ENCODE peak calls at places on chromosome 14, in eight cellular contexts. V, E, Q, M, U, T, L and D are unnamed samples.

GRCh38 chr14:51472881-51473280 is 178.8 kb upstream of the FRMD6 start:
- DNase-seq in V (no peak), E (no peak), Q (no peak), M (no peak), U (no peak), T (no peak), L (no peak), D (peak)

GRCh38 chr14:48575772-48576171 is 900.4 kb upstream of the MDGA2 start:
- DNase-seq in V (no peak), E (no peak), Q (no peak), M (no peak), U (no peak), T (no peak), L (no peak), D (no peak)

GRCh38 chr14:103607039-103607668 is 21.9 kb upstream of the KLC1 start:
- DNase-seq in V (peak), E (no peak), Q (peak), M (peak), U (peak), T (peak), L (peak), D (peak)

GRCh38 chr14:65359503-65359902 is 53.0 kb upstream of the FUT8 start:
- DNase-seq in V (no peak), E (no peak), Q (no peak), M (no peak), U (no peak), T (peak), L (no peak), D (peak)

GRCh38 chr14:87573581-87573980 is 419.4 kb downstream of the GALC start:
- DNase-seq in V (no peak), E (no peak), Q (no peak), M (no peak), U (no peak), T (no peak), L (no peak), D (no peak)

GRCh38 chr14:62143235-62143634 is 381.0 kb downstream of the SNAPC1 start:
- DNase-seq in V (peak), E (no peak), Q (no peak), M (no peak), U (no peak), T (peak), L (peak), D (peak)

GRCh38 chr14:99862111-99862510 is 68.9 kb downstream of the EML1 start:
- DNase-seq in V (no peak), E (no peak), Q (no peak), M (no peak), U (no peak), T (peak), L (peak), D (no peak)

GRCh38 chr14:53327716-53328115 is 174.6 kb upstream of the DDHD1 start:
- DNase-seq in V (no peak), E (no peak), Q (no peak), M (no peak), U (no peak), T (peak), L (peak), D (peak)

GRCh38 chr14:44053422-44053821 is 453.7 kb downstream of the FSCB start:
- DNase-seq in V (no peak), E (no peak), Q (no peak), M (no peak), U (no peak), T (no peak), L (no peak), D (no peak)

GRCh38 chr14:94307410-94307992 is 14.4 kb upstream of the SERPINA10 start:
- DNase-seq in V (no peak), E (no peak), Q (no peak), M (no peak), U (no peak), T (peak), L (no peak), D (no peak)

GRCh38 chr14:96894966-96895365 is 97.8 kb downstream of the VRK1 start:
- DNase-seq in V (no peak), E (no peak), Q (no peak), M (no peak), U (no peak), T (peak), L (peak), D (no peak)

GRCh38 chr14:40346275-40346674 is 914.0 kb upstream of the FBXO33 start:
- DNase-seq in V (no peak), E (no peak), Q (no peak), M (no peak), U (no peak), T (no peak), L (no peak), D (no peak)

GRCh38 chr14:24741871-24742270 is 107.9 kb upstream of the GZMB start:
- DNase-seq in V (no peak), E (no peak), Q (no peak), M (no peak), U (no peak), T (peak), L (peak), D (peak)

GRCh38 chr14:46048127-46048526 is 603.5 kb downstream of the RPL10L start:
- DNase-seq in V (no peak), E (peak), Q (no peak), M (no peak), U (no peak), T (peak), L (peak), D (peak)

GRCh38 chr14:60332869-60333268 is 83.8 kb downstream of the PPM1A start:
- DNase-seq in V (no peak), E (no peak), Q (no peak), M (no peak), U (no peak), T (no peak), L (no peak), D (no peak)

GRCh38 chr14:77014004-77014604 is 14.4 kb downstream of the IRF2BPL start:
- DNase-seq in V (peak), E (no peak), Q (no peak), M (peak), U (no peak), T (no peak), L (no peak), D (peak)

GRCh38 chr14:77641534-77642341 is 25.3 kb upstream of the SPTLC2 start:
- DNase-seq in V (peak), E (no peak), Q (peak), M (peak), U (peak), T (peak), L (peak), D (peak)

GRCh38 chr14:50285861-50286260 is 26.2 kb downstream of the L2HGDH start:
- DNase-seq in V (no peak), E (no peak), Q (no peak), M (no peak), U (peak), T (no peak), L (no peak), D (no peak)

GRCh38 chr14:71467419-71467818 is 464.8 kb upstream of the RGS6 start:
- DNase-seq in V (no peak), E (no peak), Q (no peak), M (no peak), U (no peak), T (peak), L (no peak), D (peak)

GRCh38 chr14:102930138-102930752 is 7.8 kb downstream of the AMN start:
- DNase-seq in V (peak), E (no peak), Q (no peak), M (no peak), U (no peak), T (no peak), L (no peak), D (no peak)

GRCh38 chr14:80996049-80996901 is 40.9 kb downstream of the TSHR start:
- DNase-seq in V (no peak), E (peak), Q (no peak), M (no peak), U (peak), T (peak), L (peak), D (peak)

GRCh38 chr14:65423986-65424385 is 11.5 kb downstream of the FUT8 start:
- DNase-seq in V (no peak), E (no peak), Q (no peak), M (no peak), U (no peak), T (no peak), L (no peak), D (no peak)

GRCh38 chr14:35438910-35439713 is 34.6 kb upstream of the NFKBIA start:
- DNase-seq in V (no peak), E (no peak), Q (no peak), M (no peak), U (no peak), T (peak), L (no peak), D (no peak)

GRCh38 chr14:90198541-90198940 is 57.8 kb upstream of the PSMC1 start:
- DNase-seq in V (no peak), E (no peak), Q (no peak), M (no peak), U (no peak), T (no peak), L (no peak), D (no peak)

GRCh38 chr14:90191154-90191553 is 65.2 kb upstream of the PSMC1 start:
- DNase-seq in V (peak), E (no peak), Q (no peak), M (no peak), U (no peak), T (no peak), L (no peak), D (no peak)

GRCh38 chr14:90191585-90191984 is 64.8 kb upstream of the PSMC1 start:
- DNase-seq in V (no peak), E (no peak), Q (no peak), M (no peak), U (no peak), T (no peak), L (no peak), D (no peak)

GRCh38 chr14:90194706-90195105 is 61.6 kb upstream of the PSMC1 start:
- DNase-seq in V (no peak), E (no peak), Q (no peak), M (no peak), U (no peak), T (no peak), L (no peak), D (no peak)

GRCh38 chr14:90193925-90194324 is 62.4 kb upstream of the PSMC1 start:
- DNase-seq in V (no peak), E (no peak), Q (no peak), M (no peak), U (no peak), T (no peak), L (no peak), D (no peak)
- TF ChIP-seq CTCF in V (no peak), E (peak), Q (peak), M (no peak), U (no peak), T (peak), L (peak), D (no peak)

GRCh38 chr14:58082491-58083098 is 69.4 kb downstream of the ARMH4 start:
- DNase-seq in V (peak), E (no peak), Q (no peak), M (no peak), U (no peak), T (peak), L (peak), D (peak)

GRCh38 chr14:58078068-58078467 is 73.9 kb downstream of the ARMH4 start:
- DNase-seq in V (no peak), E (no peak), Q (no peak), M (peak), U (no peak), T (peak), L (peak), D (peak)

GRCh38 chr14:58085877-58086276 is 66.1 kb downstream of the ARMH4 start:
- DNase-seq in V (no peak), E (no peak), Q (no peak), M (no peak), U (no peak), T (no peak), L (no peak), D (peak)

GRCh38 chr14:58078471-58078870 is 73.5 kb downstream of the ARMH4 start:
- DNase-seq in V (no peak), E (no peak), Q (no peak), M (no peak), U (no peak), T (peak), L (no peak), D (peak)

DNA sequence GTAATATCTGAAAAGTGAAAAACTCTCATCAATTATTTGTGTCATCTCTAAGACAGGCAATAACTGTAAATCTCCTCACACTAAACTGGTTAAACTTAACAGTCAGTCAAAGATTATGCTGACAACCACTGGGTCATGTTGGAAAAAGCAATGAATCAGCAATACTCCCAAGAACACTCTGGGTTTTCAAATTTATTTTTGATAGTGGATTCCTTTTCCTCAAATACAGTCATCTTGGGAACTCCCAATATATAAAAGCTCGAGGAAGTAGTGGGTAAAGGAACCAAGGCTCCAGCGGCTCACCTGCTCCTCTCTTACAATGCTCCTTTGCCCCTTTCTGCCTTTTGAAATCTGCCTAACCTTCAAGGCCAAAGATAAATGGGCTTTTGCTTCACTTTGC is 70.0 kb downstream of the ARMH4 start:
- DNase-seq in V (no peak), E (no peak), Q (no peak), M (no peak), U (no peak), T (peak), L (no peak), D (no peak)
- H3K4me3 ChIP-seq in V (no peak), E (no peak), Q (no peak), M (no peak), U (no peak), T (no peak), L (no peak), D (no peak)

DNA sequence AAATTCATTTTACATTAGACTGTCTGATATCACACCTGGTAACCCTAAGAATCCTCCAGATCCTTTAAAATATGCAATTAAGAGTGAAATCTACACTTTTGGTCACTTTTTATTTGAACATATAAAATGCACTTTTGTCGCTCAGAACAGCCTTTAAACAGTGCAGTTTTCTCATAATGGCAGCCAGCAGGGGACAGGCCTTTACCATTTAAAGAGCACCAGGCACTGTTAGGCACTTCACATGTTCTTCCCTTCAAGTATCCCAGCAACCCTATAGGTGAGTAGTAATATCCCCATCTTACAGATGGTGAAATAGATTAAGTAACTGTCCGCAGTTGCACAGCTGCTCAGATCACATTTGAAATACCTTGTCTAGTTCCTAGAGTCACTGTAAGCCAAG is 11.3 kb upstream of the SAMD4A start:
- DNase-seq in V (no peak), E (no peak), Q (no peak), M (no peak), U (no peak), T (no peak), L (no peak), D (no peak)
- TF ChIP-seq CTCF in V (no peak), E (peak), Q (no peak), M (no peak), U (no peak), T (peak), L (no peak), D (peak)

DNA sequence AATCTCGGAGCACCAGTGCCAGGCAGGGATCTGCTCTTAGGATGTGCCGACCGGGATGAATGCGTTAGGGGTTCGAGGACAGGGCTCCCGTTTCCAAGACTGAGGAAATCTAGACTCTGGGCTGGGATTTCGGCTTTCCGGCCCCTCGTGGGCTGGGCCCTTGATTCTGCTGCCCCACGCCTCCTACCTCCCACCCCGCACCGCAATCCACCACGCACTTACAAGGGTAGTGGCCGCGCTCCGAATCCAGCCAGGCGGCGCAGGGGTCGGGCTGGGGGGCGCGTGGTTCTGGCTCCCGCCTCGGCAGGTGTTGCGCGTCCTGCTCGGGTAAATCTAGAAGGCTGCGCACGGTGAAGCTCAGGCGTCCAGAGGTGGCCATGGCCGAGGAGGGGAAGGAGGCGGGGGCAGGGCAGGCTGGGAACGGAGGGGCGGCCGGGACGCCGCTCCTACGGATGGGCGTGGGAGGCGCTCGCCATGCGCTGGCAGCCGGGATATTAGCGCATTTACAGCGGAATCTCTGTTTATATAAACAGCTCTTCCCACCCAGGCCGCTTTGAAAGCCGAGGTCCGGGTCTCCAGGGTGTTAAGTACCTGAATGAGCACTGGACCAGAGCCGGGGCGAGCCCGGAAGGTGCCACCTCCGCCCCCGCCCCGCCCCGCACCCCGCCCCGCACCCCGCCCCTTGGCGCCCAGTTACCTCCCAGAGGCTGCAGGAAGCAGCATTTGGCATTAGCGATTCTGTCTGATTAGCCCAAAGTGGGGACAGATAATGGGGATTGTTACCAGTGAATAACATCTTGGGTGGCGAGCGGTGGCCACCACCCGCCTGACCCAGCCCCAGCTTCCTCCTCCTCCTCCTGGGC is at the start of gene NKX2-8:
- DNase-seq in V (peak), E (no peak), Q (peak), M (no peak), U (no peak), T (no peak), L (no peak), D (no peak)
- H3K4me3 ChIP-seq in V (peak), E (peak), Q (peak), M (peak), U (peak), T (peak), L (peak), D (peak)

GRCh38 chr14:22106700-22107697 is 433.4 kb upstream of the OR4E1 start:
- DNase-seq in V (no peak), E (no peak), Q (no peak), M (no peak), U (no peak), T (no peak), L (no peak), D (no peak)
- TF ChIP-seq CTCF in V (no peak), E (no peak), Q (no peak), M (no peak), U (no peak), T (no peak), L (no peak), D (no peak)

DNA sequence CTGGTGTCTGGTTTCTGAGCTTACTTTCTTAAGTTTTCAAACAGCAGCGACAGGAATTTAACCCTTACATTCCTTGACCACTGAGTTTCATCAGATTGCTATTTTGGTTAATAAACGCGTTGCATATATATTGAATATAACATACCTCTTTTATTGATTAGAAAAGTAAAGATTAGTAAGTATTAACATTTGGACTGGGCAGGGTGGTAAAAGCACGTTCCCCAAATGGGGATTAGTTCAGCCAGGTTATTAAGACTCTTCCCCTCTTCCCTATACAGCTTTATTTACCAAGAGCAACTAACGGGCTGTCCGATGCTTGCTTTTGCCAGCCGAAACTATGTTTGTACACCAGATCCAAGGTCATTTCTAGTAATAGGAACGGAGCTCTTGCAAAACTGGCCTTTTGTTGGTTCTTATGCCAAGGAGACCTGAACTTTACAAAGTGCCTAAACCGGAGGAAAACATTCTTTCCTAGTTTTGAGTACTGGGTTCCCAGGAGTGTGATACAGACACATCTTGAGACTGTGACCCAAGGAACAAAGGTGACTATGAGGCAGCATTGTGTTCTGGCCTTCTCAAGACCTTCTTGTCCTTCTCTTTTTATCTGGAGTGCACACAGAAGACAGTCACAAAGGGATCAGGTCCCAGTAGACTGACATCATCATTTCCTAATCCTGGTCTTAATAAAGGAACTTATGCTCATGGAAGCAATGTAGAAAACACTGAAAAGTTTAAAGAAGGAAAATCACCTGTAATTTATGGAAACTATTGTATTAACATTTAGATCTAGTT is 2.6 kb downstream of the GLRX5 start:
- DNase-seq in V (no peak), E (no peak), Q (no peak), M (peak), U (no peak), T (no peak), L (no peak), D (no peak)
- H3K4me3 ChIP-seq in V (no peak), E (peak), Q (no peak), M (no peak), U (peak), T (no peak), L (no peak), D (no peak)

GRCh38 chr14:36525746-36526099 is 5.7 kb upstream of the NKX2-1 start:
- DNase-seq in V (no peak), E (no peak), Q (no peak), M (no peak), U (no peak), T (no peak), L (no peak), D (no peak)

GRCh38 chr14:36524874-36525745 is 5.1 kb upstream of the NKX2-1 start:
- DNase-seq in V (peak), E (no peak), Q (peak), M (no peak), U (no peak), T (no peak), L (no peak), D (no peak)

GRCh38 chr14:36522347-36522971 is 2.4 kb upstream of the NKX2-1 start:
- DNase-seq in V (peak), E (no peak), Q (peak), M (no peak), U (no peak), T (no peak), L (no peak), D (no peak)

GRCh38 chr14:36522972-36523685 is 3.1 kb upstream of the NKX2-1 start:
- DNase-seq in V (peak), E (no peak), Q (no peak), M (no peak), U (no peak), T (no peak), L (no peak), D (no peak)

GRCh38 chr14:36524220-36524837 is 4.3 kb upstream of the NKX2-1 start:
- DNase-seq in V (peak), E (no peak), Q (peak), M (no peak), U (no peak), T (no peak), L (no peak), D (no peak)
- TF ChIP-seq CTCF in V (no peak), E (peak), Q (peak), M (no peak), U (no peak), T (no peak), L (peak), D (no peak)

GRCh38 chr14:101789222-101789621 is 27.7 kb downstream of the PPP2R5C start:
- DNase-seq in V (no peak), E (no peak), Q (no peak), M (no peak), U (no peak), T (no peak), L (no peak), D (no peak)
- H3K4me3 ChIP-seq in V (no peak), E (no peak), Q (no peak), M (no peak), U (no peak), T (no peak), L (no peak), D (no peak)